ENCODE peak calls at places on chromosome 15, in nine cellular contexts. One of them, this sample, is unnamed.

GRCh38 chr15:38406451-38406850 is 47.5 kb upstream of the FAM98B start:
- DNase-seq in heart right ventricle: no peak
- DNase-seq in B cell: no peak
- DNase-seq in progenitor cell of endocrine pancreas: no peak
- DNase-seq in DND-41: no peak
- DNase-seq in A549: no peak
- DNase-seq in neural crest cell: no peak
- DNase-seq in astrocyte of the spinal cord: peak; percentile 24
- DNase-seq in Peyer's patch: no peak
- DNase-seq in this sample: no peak

GRCh38 chr15:52790166-52790708 is at the start of gene ONECUT1:
- DNase-seq in heart right ventricle: peak; percentile 63
- DNase-seq in B cell: peak; percentile 84
- DNase-seq in progenitor cell of endocrine pancreas: peak; percentile 83
- DNase-seq in DND-41: peak; percentile 68
- DNase-seq in A549: peak; percentile 63
- DNase-seq in neural crest cell: peak; percentile 75
- DNase-seq in astrocyte of the spinal cord: peak; percentile 29
- DNase-seq in Peyer's patch: peak; percentile 54
- DNase-seq in this sample: peak; percentile 87

GRCh38 chr15:26051771-26052685 is 188.9 kb upstream of the ATP10A start:
- DNase-seq in heart right ventricle: no peak
- DNase-seq in B cell: no peak
- DNase-seq in progenitor cell of endocrine pancreas: no peak
- DNase-seq in DND-41: no peak
- DNase-seq in A549: no peak
- DNase-seq in neural crest cell: no peak
- DNase-seq in astrocyte of the spinal cord: no peak
- DNase-seq in Peyer's patch: no peak
- DNase-seq in this sample: no peak

GRCh38 chr15:41571948-41572347 is 12.9 kb downstream of the TYRO3 start:
- DNase-seq in heart right ventricle: no peak
- DNase-seq in B cell: no peak
- DNase-seq in progenitor cell of endocrine pancreas: no peak
- DNase-seq in DND-41: no peak
- DNase-seq in A549: no peak
- DNase-seq in neural crest cell: no peak
- DNase-seq in astrocyte of the spinal cord: no peak
- DNase-seq in Peyer's patch: no peak
- DNase-seq in this sample: no peak

GRCh38 chr15:71747128-71748083 is 62.9 kb upstream of the NR2E3 start:
- DNase-seq in heart right ventricle: no peak
- DNase-seq in B cell: no peak
- DNase-seq in progenitor cell of endocrine pancreas: no peak
- DNase-seq in DND-41: no peak
- DNase-seq in A549: peak; percentile 98
- DNase-seq in neural crest cell: no peak
- DNase-seq in astrocyte of the spinal cord: peak; percentile 89
- DNase-seq in Peyer's patch: no peak
- DNase-seq in this sample: no peak

GRCh38 chr15:82135645-82136044 is 89.8 kb upstream of the MEX3B start:
- DNase-seq in heart right ventricle: no peak
- DNase-seq in B cell: no peak
- DNase-seq in progenitor cell of endocrine pancreas: no peak
- DNase-seq in DND-41: no peak
- DNase-seq in A549: no peak
- DNase-seq in neural crest cell: no peak
- DNase-seq in astrocyte of the spinal cord: peak; percentile 87
- DNase-seq in Peyer's patch: no peak
- DNase-seq in this sample: no peak

GRCh38 chr15:77002954-77003912 is 8.3 kb downstream of the PSTPIP1 start:
- DNase-seq in heart right ventricle: no peak
- DNase-seq in B cell: peak; percentile 69
- DNase-seq in progenitor cell of endocrine pancreas: no peak
- DNase-seq in DND-41: peak; percentile 39
- DNase-seq in A549: no peak
- DNase-seq in neural crest cell: no peak
- DNase-seq in astrocyte of the spinal cord: no peak
- DNase-seq in Peyer's patch: peak; percentile 51
- DNase-seq in this sample: peak; percentile 69

GRCh38 chr15:78979456-78980320 is 34.8 kb upstream of the CTSH start:
- DNase-seq in heart right ventricle: no peak
- DNase-seq in B cell: peak; percentile 55
- DNase-seq in progenitor cell of endocrine pancreas: no peak
- DNase-seq in DND-41: peak; percentile 45
- DNase-seq in A549: peak; percentile 92
- DNase-seq in neural crest cell: peak; percentile 48
- DNase-seq in astrocyte of the spinal cord: peak; percentile 68
- DNase-seq in Peyer's patch: no peak
- DNase-seq in this sample: peak; percentile 64

GRCh38 chr15:58348095-58348812 is 83.5 kb upstream of the LIPC start:
- DNase-seq in heart right ventricle: no peak
- DNase-seq in B cell: no peak
- DNase-seq in progenitor cell of endocrine pancreas: no peak
- DNase-seq in DND-41: no peak
- DNase-seq in A549: peak; percentile 26
- DNase-seq in neural crest cell: no peak
- DNase-seq in astrocyte of the spinal cord: no peak
- DNase-seq in Peyer's patch: no peak
- DNase-seq in this sample: no peak

GRCh38 chr15:56496635-56497034 is 31.7 kb upstream of the MNS1 start:
- DNase-seq in heart right ventricle: no peak
- DNase-seq in B cell: peak; percentile 61
- DNase-seq in progenitor cell of endocrine pancreas: no peak
- DNase-seq in DND-41: peak; percentile 41
- DNase-seq in A549: peak; percentile 75
- DNase-seq in neural crest cell: no peak
- DNase-seq in astrocyte of the spinal cord: peak; percentile 75
- DNase-seq in Peyer's patch: no peak
- DNase-seq in this sample: peak; percentile 63

GRCh38 chr15:77419050-77419835 is 661 bp downstream of the PEAK1 start:
- DNase-seq in heart right ventricle: peak; percentile 57
- DNase-seq in B cell: no peak
- DNase-seq in progenitor cell of endocrine pancreas: peak; percentile 39
- DNase-seq in DND-41: peak; percentile 36
- DNase-seq in A549: peak; percentile 31
- DNase-seq in neural crest cell: peak; percentile 35
- DNase-seq in astrocyte of the spinal cord: peak; percentile 20
- DNase-seq in Peyer's patch: peak; percentile 70
- DNase-seq in this sample: peak; percentile 56

GRCh38 chr15:74176262-74177208 is 3.0 kb downstream of the ISLR start:
- DNase-seq in heart right ventricle: no peak
- DNase-seq in B cell: no peak
- DNase-seq in progenitor cell of endocrine pancreas: no peak
- DNase-seq in DND-41: no peak
- DNase-seq in A549: no peak
- DNase-seq in neural crest cell: no peak
- DNase-seq in astrocyte of the spinal cord: peak; percentile 34
- DNase-seq in Peyer's patch: peak; percentile 39
- DNase-seq in this sample: no peak

GRCh38 chr15:20355256-20355868 is 186.2 kb downstream of the GOLGA6L6 start:
- DNase-seq in heart right ventricle: peak; percentile 14
- DNase-seq in B cell: no peak
- DNase-seq in progenitor cell of endocrine pancreas: no peak
- DNase-seq in DND-41: no peak
- DNase-seq in A549: no peak
- DNase-seq in neural crest cell: no peak
- DNase-seq in astrocyte of the spinal cord: no peak
- DNase-seq in Peyer's patch: no peak
- DNase-seq in this sample: peak; percentile 36

GRCh38 chr15:73941871-73942635 is 15.8 kb downstream of the LOXL1 start:
- DNase-seq in heart right ventricle: no peak
- DNase-seq in B cell: no peak
- DNase-seq in progenitor cell of endocrine pancreas: no peak
- DNase-seq in DND-41: no peak
- DNase-seq in A549: no peak
- DNase-seq in neural crest cell: no peak
- DNase-seq in astrocyte of the spinal cord: no peak
- DNase-seq in Peyer's patch: peak; percentile 45
- DNase-seq in this sample: no peak

GRCh38 chr15:65829150-65829764 is 37.2 kb upstream of the DENND4A start:
- DNase-seq in heart right ventricle: no peak
- DNase-seq in B cell: peak; percentile 56
- DNase-seq in progenitor cell of endocrine pancreas: no peak
- DNase-seq in DND-41: peak; percentile 17
- DNase-seq in A549: peak; percentile 60
- DNase-seq in neural crest cell: no peak
- DNase-seq in astrocyte of the spinal cord: peak; percentile 33
- DNase-seq in Peyer's patch: no peak
- DNase-seq in this sample: peak; percentile 34

GRCh38 chr15:90545095-90545494 is 15.4 kb downstream of the CRTC3 start:
- DNase-seq in heart right ventricle: no peak
- DNase-seq in B cell: no peak
- DNase-seq in progenitor cell of endocrine pancreas: no peak
- DNase-seq in DND-41: no peak
- DNase-seq in A549: peak; percentile 33
- DNase-seq in neural crest cell: no peak
- DNase-seq in astrocyte of the spinal cord: no peak
- DNase-seq in Peyer's patch: no peak
- DNase-seq in this sample: no peak

GRCh38 chr15:49103676-49104075 is 51.7 kb downstream of the COPS2 start:
- DNase-seq in heart right ventricle: no peak
- DNase-seq in B cell: no peak
- DNase-seq in progenitor cell of endocrine pancreas: no peak
- DNase-seq in DND-41: no peak
- DNase-seq in A549: no peak
- DNase-seq in neural crest cell: no peak
- DNase-seq in astrocyte of the spinal cord: no peak
- DNase-seq in Peyer's patch: no peak
- DNase-seq in this sample: no peak
- TF ChIP-seq CTCF in heart right ventricle: no peak
- TF ChIP-seq CTCF in B cell: no peak
- TF ChIP-seq CTCF in progenitor cell of endocrine pancreas: no peak
- TF ChIP-seq CTCF in DND-41: no peak
- TF ChIP-seq CTCF in A549: no peak
- TF ChIP-seq CTCF in neural crest cell: no peak
- TF ChIP-seq CTCF in astrocyte of the spinal cord: no peak
- TF ChIP-seq CTCF in Peyer's patch: no peak
- TF ChIP-seq CTCF in this sample: no peak

GRCh38 chr15:93985173-93985572 is 246.2 kb upstream of the MCTP2 start:
- DNase-seq in heart right ventricle: no peak
- DNase-seq in B cell: no peak
- DNase-seq in progenitor cell of endocrine pancreas: no peak
- DNase-seq in DND-41: no peak
- DNase-seq in A549: no peak
- DNase-seq in neural crest cell: no peak
- DNase-seq in astrocyte of the spinal cord: no peak
- DNase-seq in Peyer's patch: no peak
- DNase-seq in this sample: no peak
- TF ChIP-seq CTCF in heart right ventricle: no peak
- TF ChIP-seq CTCF in B cell: no peak
- TF ChIP-seq CTCF in progenitor cell of endocrine pancreas: no peak
- TF ChIP-seq CTCF in DND-41: no peak
- TF ChIP-seq CTCF in A549: no peak
- TF ChIP-seq CTCF in neural crest cell: no peak
- TF ChIP-seq CTCF in astrocyte of the spinal cord: no peak
- TF ChIP-seq CTCF in Peyer's patch: no peak
- TF ChIP-seq CTCF in this sample: no peak

GRCh38 chr15:44427756-44428724 is 611 bp downstream of the CTDSPL2 start:
- DNase-seq in heart right ventricle: no peak
- DNase-seq in B cell: peak; percentile 22
- DNase-seq in progenitor cell of endocrine pancreas: no peak
- DNase-seq in DND-41: no peak
- DNase-seq in A549: peak; percentile 28
- DNase-seq in neural crest cell: no peak
- DNase-seq in astrocyte of the spinal cord: peak; percentile 10
- DNase-seq in Peyer's patch: no peak
- DNase-seq in this sample: no peak

DNA sequence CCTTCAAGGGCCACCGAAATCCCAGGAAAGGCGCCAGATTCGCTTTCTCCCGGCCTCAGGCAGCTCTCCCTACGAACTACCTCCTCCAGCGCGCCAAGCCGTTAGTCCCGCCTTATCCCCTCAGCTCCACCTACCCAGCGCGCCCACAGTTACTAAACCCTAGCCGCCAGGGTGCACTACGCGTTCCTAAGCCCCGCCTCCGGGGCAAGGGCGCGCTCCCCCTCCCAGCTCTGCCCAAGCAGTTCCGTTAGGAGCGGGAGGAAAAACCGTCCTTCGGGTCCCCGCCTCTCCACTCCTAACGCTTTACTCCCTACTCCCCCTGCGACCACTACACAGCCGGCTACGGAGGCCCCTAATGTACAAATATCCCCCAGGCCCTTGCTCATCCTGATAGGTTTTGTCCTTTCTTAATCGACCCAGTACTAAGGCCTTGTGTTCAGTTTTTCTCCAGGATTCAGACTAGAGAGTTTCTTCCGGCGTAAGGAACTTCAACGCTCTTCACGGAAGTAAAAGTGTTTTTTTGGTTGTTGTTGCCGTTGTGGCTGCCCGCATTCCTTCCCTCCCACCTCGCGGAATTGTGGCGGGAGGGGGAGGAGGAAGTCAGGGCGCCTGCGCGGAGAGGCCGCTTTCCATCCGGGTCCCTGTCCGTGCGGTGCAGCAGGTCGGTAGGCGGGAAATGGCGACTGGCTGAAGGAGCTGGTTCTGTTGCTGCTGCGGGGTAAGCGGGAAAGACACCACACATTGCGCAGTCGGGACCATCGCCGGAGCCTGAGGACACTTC is at the start of gene CTDSPL2:
- DNase-seq in heart right ventricle: peak; percentile 97
- DNase-seq in B cell: peak; percentile 92
- DNase-seq in progenitor cell of endocrine pancreas: peak; percentile 95
- DNase-seq in DND-41: peak; percentile 97
- DNase-seq in A549: peak; percentile 98
- DNase-seq in neural crest cell: peak; percentile 95
- DNase-seq in astrocyte of the spinal cord: peak; percentile 100
- DNase-seq in Peyer's patch: peak; percentile 95
- DNase-seq in this sample: peak; percentile 94
- TF ChIP-seq CTCF in heart right ventricle: peak; percentile 50
- TF ChIP-seq CTCF in B cell: peak; percentile 34
- TF ChIP-seq CTCF in progenitor cell of endocrine pancreas: peak; percentile 21
- TF ChIP-seq CTCF in DND-41: peak; percentile 56
- TF ChIP-seq CTCF in A549: no peak
- TF ChIP-seq CTCF in neural crest cell: peak; percentile 37
- TF ChIP-seq CTCF in astrocyte of the spinal cord: peak; percentile 34
- TF ChIP-seq CTCF in Peyer's patch: no peak
- TF ChIP-seq CTCF in this sample: peak; percentile 29

GRCh38 chr15:67241132-67241855 is 13.2 kb downstream of the AAGAB start:
- DNase-seq in heart right ventricle: no peak
- DNase-seq in B cell: peak; percentile 5
- DNase-seq in progenitor cell of endocrine pancreas: no peak
- DNase-seq in DND-41: no peak
- DNase-seq in A549: no peak
- DNase-seq in neural crest cell: no peak
- DNase-seq in astrocyte of the spinal cord: no peak
- DNase-seq in Peyer's patch: no peak
- DNase-seq in this sample: peak; percentile 73

GRCh38 chr15:67242665-67243064 is 11.8 kb downstream of the AAGAB start:
- DNase-seq in heart right ventricle: no peak
- DNase-seq in B cell: no peak
- DNase-seq in progenitor cell of endocrine pancreas: no peak
- DNase-seq in DND-41: no peak
- DNase-seq in A549: no peak
- DNase-seq in neural crest cell: no peak
- DNase-seq in astrocyte of the spinal cord: no peak
- DNase-seq in Peyer's patch: no peak
- DNase-seq in this sample: no peak

GRCh38 chr15:67244966-67245478 is 9.4 kb downstream of the AAGAB start:
- DNase-seq in heart right ventricle: no peak
- DNase-seq in B cell: no peak
- DNase-seq in progenitor cell of endocrine pancreas: no peak
- DNase-seq in DND-41: no peak
- DNase-seq in A549: no peak
- DNase-seq in neural crest cell: no peak
- DNase-seq in astrocyte of the spinal cord: peak; percentile 25
- DNase-seq in Peyer's patch: no peak
- DNase-seq in this sample: no peak

GRCh38 chr15:67240235-67241131 is 14.0 kb downstream of the AAGAB start:
- DNase-seq in heart right ventricle: no peak
- DNase-seq in B cell: peak; percentile 4
- DNase-seq in progenitor cell of endocrine pancreas: no peak
- DNase-seq in DND-41: no peak
- DNase-seq in A549: peak; percentile 57
- DNase-seq in neural crest cell: no peak
- DNase-seq in astrocyte of the spinal cord: no peak
- DNase-seq in Peyer's patch: no peak
- DNase-seq in this sample: peak; percentile 21
- TF ChIP-seq CTCF in heart right ventricle: no peak
- TF ChIP-seq CTCF in B cell: no peak
- TF ChIP-seq CTCF in progenitor cell of endocrine pancreas: peak; percentile 29
- TF ChIP-seq CTCF in DND-41: peak; percentile 44
- TF ChIP-seq CTCF in A549: peak; percentile 66
- TF ChIP-seq CTCF in neural crest cell: no peak
- TF ChIP-seq CTCF in astrocyte of the spinal cord: peak; percentile 5
- TF ChIP-seq CTCF in Peyer's patch: no peak
- TF ChIP-seq CTCF in this sample: peak; percentile 31

This sample was measured in GM10248.